ENCODE peak calls at places on chromosome 2, in seven cellular contexts. One of them, this sample, is unnamed.

GRCh38 chr2:124079045-124079444 is 54.0 kb downstream of the CNTNAP5 start:
- DNase-seq in stimulated activated CD8-positive, alpha-beta memory T cell treated with anti-CD3 and anti-CD28 coated beads, Interleukin-12 subunit alpha, Interleukin-12 subunit beta, amount 100 ng/mL, for 1 hour: no peak
- DNase-seq in endothelial cell: no peak
- DNase-seq in naive B cell: no peak
- DNase-seq in substantia nigra: no peak
- DNase-seq in ACHN: no peak
- DNase-seq in AG04449: no peak
- DNase-seq in this sample: no peak

GRCh38 chr2:46937457-46937856 is 21.9 kb upstream of the MCFD2 start:
- DNase-seq in stimulated activated CD8-positive, alpha-beta memory T cell treated with anti-CD3 and anti-CD28 coated beads, Interleukin-12 subunit alpha, Interleukin-12 subunit beta, amount 100 ng/mL, for 1 hour: no peak
- DNase-seq in endothelial cell: no peak
- DNase-seq in naive B cell: no peak
- DNase-seq in substantia nigra: no peak
- DNase-seq in ACHN: no peak
- DNase-seq in AG04449: no peak
- DNase-seq in this sample: no peak

GRCh38 chr2:57701391-57701791 is 345.2 kb upstream of the VRK2 start:
- DNase-seq in stimulated activated CD8-positive, alpha-beta memory T cell treated with anti-CD3 and anti-CD28 coated beads, Interleukin-12 subunit alpha, Interleukin-12 subunit beta, amount 100 ng/mL, for 1 hour: no peak
- DNase-seq in endothelial cell: no peak
- DNase-seq in naive B cell: no peak
- DNase-seq in substantia nigra: no peak
- DNase-seq in ACHN: peak; percentile 12
- DNase-seq in AG04449: peak; percentile 49
- DNase-seq in this sample: no peak

GRCh38 chr2:219002395-219003266 is 9.4 kb upstream of the CRYBA2 start:
- DNase-seq in stimulated activated CD8-positive, alpha-beta memory T cell treated with anti-CD3 and anti-CD28 coated beads, Interleukin-12 subunit alpha, Interleukin-12 subunit beta, amount 100 ng/mL, for 1 hour: no peak
- DNase-seq in endothelial cell: peak; percentile 86
- DNase-seq in naive B cell: no peak
- DNase-seq in substantia nigra: no peak
- DNase-seq in ACHN: peak; percentile 84
- DNase-seq in AG04449: no peak
- DNase-seq in this sample: peak; percentile 71

GRCh38 chr2:179854891-179855290 is 6.5 kb downstream of the ZNF385B start:
- DNase-seq in stimulated activated CD8-positive, alpha-beta memory T cell treated with anti-CD3 and anti-CD28 coated beads, Interleukin-12 subunit alpha, Interleukin-12 subunit beta, amount 100 ng/mL, for 1 hour: no peak
- DNase-seq in endothelial cell: no peak
- DNase-seq in naive B cell: no peak
- DNase-seq in substantia nigra: no peak
- DNase-seq in ACHN: no peak
- DNase-seq in AG04449: no peak
- DNase-seq in this sample: no peak

GRCh38 chr2:17961789-17962188 is 83.3 kb downstream of the KCNS3 start:
- DNase-seq in stimulated activated CD8-positive, alpha-beta memory T cell treated with anti-CD3 and anti-CD28 coated beads, Interleukin-12 subunit alpha, Interleukin-12 subunit beta, amount 100 ng/mL, for 1 hour: no peak
- DNase-seq in endothelial cell: no peak
- DNase-seq in naive B cell: no peak
- DNase-seq in substantia nigra: no peak
- DNase-seq in ACHN: no peak
- DNase-seq in AG04449: no peak
- DNase-seq in this sample: no peak

GRCh38 chr2:144513388-144514100 is 6.4 kb downstream of the ZEB2 start:
- DNase-seq in stimulated activated CD8-positive, alpha-beta memory T cell treated with anti-CD3 and anti-CD28 coated beads, Interleukin-12 subunit alpha, Interleukin-12 subunit beta, amount 100 ng/mL, for 1 hour: no peak
- DNase-seq in endothelial cell: no peak
- DNase-seq in naive B cell: no peak
- DNase-seq in substantia nigra: no peak
- DNase-seq in ACHN: peak; percentile 87
- DNase-seq in AG04449: peak; percentile 67
- DNase-seq in this sample: no peak

GRCh38 chr2:47488870-47489584 is 86.1 kb downstream of the MSH2 start:
- DNase-seq in stimulated activated CD8-positive, alpha-beta memory T cell treated with anti-CD3 and anti-CD28 coated beads, Interleukin-12 subunit alpha, Interleukin-12 subunit beta, amount 100 ng/mL, for 1 hour: no peak
- DNase-seq in endothelial cell: no peak
- DNase-seq in naive B cell: no peak
- DNase-seq in substantia nigra: no peak
- DNase-seq in ACHN: peak; percentile 63
- DNase-seq in AG04449: peak; percentile 56
- DNase-seq in this sample: no peak

GRCh38 chr2:43762286-43762685 is 11.6 kb upstream of the DYNC2LI1 start:
- DNase-seq in stimulated activated CD8-positive, alpha-beta memory T cell treated with anti-CD3 and anti-CD28 coated beads, Interleukin-12 subunit alpha, Interleukin-12 subunit beta, amount 100 ng/mL, for 1 hour: no peak
- DNase-seq in endothelial cell: no peak
- DNase-seq in naive B cell: no peak
- DNase-seq in substantia nigra: no peak
- DNase-seq in ACHN: peak; percentile 48
- DNase-seq in AG04449: no peak
- DNase-seq in this sample: no peak

GRCh38 chr2:144403940-144404339 is 116.0 kb downstream of the ZEB2 start:
- DNase-seq in stimulated activated CD8-positive, alpha-beta memory T cell treated with anti-CD3 and anti-CD28 coated beads, Interleukin-12 subunit alpha, Interleukin-12 subunit beta, amount 100 ng/mL, for 1 hour: no peak
- DNase-seq in endothelial cell: no peak
- DNase-seq in naive B cell: no peak
- DNase-seq in substantia nigra: no peak
- DNase-seq in ACHN: peak; percentile 85
- DNase-seq in AG04449: no peak
- DNase-seq in this sample: no peak

GRCh38 chr2:52828112-52828511 is 939.5 kb upstream of the CHAC2 start:
- DNase-seq in stimulated activated CD8-positive, alpha-beta memory T cell treated with anti-CD3 and anti-CD28 coated beads, Interleukin-12 subunit alpha, Interleukin-12 subunit beta, amount 100 ng/mL, for 1 hour: no peak
- DNase-seq in endothelial cell: no peak
- DNase-seq in naive B cell: no peak
- DNase-seq in substantia nigra: no peak
- DNase-seq in ACHN: no peak
- DNase-seq in AG04449: no peak
- DNase-seq in this sample: no peak

This sample was measured in D721Med.